ENCODE peak calls at places on chromosome 17, in seven cellular contexts. P is prostate gland, C is Peyer's patch, Z is NCI-H1417, R is non-pigmented ciliary epithelial cell, L is dorsolateral prefrontal cortex, J is left lobe of liver. N is an unnamed sample.

GRCh38 chr17:42881768-42882565 is 18.6 kb upstream of the G6PC1 start:
- DNase-seq in P (no peak), C (no peak), Z (no peak), R (no peak), L (no peak), J (no peak), N (no peak)

GRCh38 chr17:45883063-45883462 is 11.3 kb upstream of the MAPT start:
- DNase-seq in P (no peak), C (no peak), Z (no peak), R (no peak), L (no peak), J (no peak), N (no peak)

GRCh38 chr17:14805348-14805747 is 459.8 kb downstream of the PMP22 start:
- DNase-seq in P (no peak), C (no peak), Z (no peak), R (no peak), L (no peak), J (no peak), N (no peak)

GRCh38 chr17:13102477-13102876 is 84.7 kb upstream of the ELAC2 start:
- DNase-seq in P (no peak), C (no peak), Z (no peak), R (no peak), L (no peak), J (no peak), N (no peak)

GRCh38 chr17:67289174-67289876 is 44.3 kb upstream of the HELZ start:
- DNase-seq in P (peak; percentile 33), C (peak; percentile 57), Z (no peak), R (no peak), L (peak; percentile 36), J (peak; percentile 84), N (peak; percentile 54)

GRCh38 chr17:75765981-75766380 is 989 bp upstream of the GALK1 start:
- DNase-seq in P (no peak), C (no peak), Z (no peak), R (no peak), L (no peak), J (no peak), N (no peak)

GRCh38 chr17:48613862-48614694 is 1.0 kb downstream of the HOXB8 start:
- DNase-seq in P (no peak), C (no peak), Z (peak; percentile 49), R (no peak), L (no peak), J (no peak), N (no peak)

GRCh38 chr17:20206068-20206467 is 196.9 kb downstream of the SPECC1 start:
- DNase-seq in P (peak; percentile 34), C (no peak), Z (no peak), R (no peak), L (no peak), J (no peak), N (peak; percentile 32)

GRCh38 chr17:60601443-60602384 is 1.7 kb downstream of the PPM1D start:
- DNase-seq in P (peak; percentile 69), C (peak; percentile 66), Z (peak; percentile 55), R (peak; percentile 46), L (peak; percentile 54), J (peak; percentile 60), N (peak; percentile 82)

GRCh38 chr17:50181601-50182345 is 16.0 kb downstream of the SGCA start:
- DNase-seq in P (no peak), C (no peak), Z (no peak), R (no peak), L (no peak), J (no peak), N (peak; percentile 63)

GRCh38 chr17:16973760-16974540 is 2.0 kb upstream of the TNFRSF13B start:
- DNase-seq in P (no peak), C (peak; percentile 80), Z (peak; percentile 24), R (no peak), L (no peak), J (no peak), N (no peak)

GRCh38 chr17:32518856-32519768 is 32.3 kb downstream of the CDK5R1 start:
- DNase-seq in P (peak; percentile 16), C (peak; percentile 84), Z (peak; percentile 96), R (no peak), L (no peak), J (no peak), N (peak; percentile 55)

GRCh38 chr17:73069164-73069774 is 23.2 kb downstream of the SLC39A11 start:
- DNase-seq in P (no peak), C (no peak), Z (no peak), R (no peak), L (no peak), J (no peak), N (no peak)

GRCh38 chr17:28242791-28243190 is 76.2 kb upstream of the TMEM97 start:
- DNase-seq in P (no peak), C (no peak), Z (no peak), R (no peak), L (no peak), J (no peak), N (peak; percentile 18)

GRCh38 chr17:74842599-74843351 is 16.9 kb downstream of the GRIN2C start:
- DNase-seq in P (peak; percentile 35), C (peak; percentile 74), Z (no peak), R (no peak), L (no peak), J (peak; percentile 73), N (peak; percentile 55)

GRCh38 chr17:9788582-9788981 is 2.8 kb downstream of the DHRS7C start:
- DNase-seq in P (no peak), C (no peak), Z (no peak), R (no peak), L (no peak), J (no peak), N (no peak)

GRCh38 chr17:49437696-49438438 is 23.2 kb upstream of the PHB1 start:
- DNase-seq in P (no peak), C (peak; percentile 5), Z (no peak), R (no peak), L (no peak), J (no peak), N (no peak)

GRCh38 chr17:9071016-9071415 is 49.7 kb downstream of the NTN1 start:
- DNase-seq in P (no peak), C (no peak), Z (no peak), R (no peak), L (no peak), J (no peak), N (no peak)

GRCh38 chr17:79072544-79072943 is 2.1 kb upstream of the ENGASE start:
- DNase-seq in P (no peak), C (no peak), Z (no peak), R (no peak), L (no peak), J (no peak), N (no peak)

GRCh38 chr17:56289321-56289720 is 136.0 kb downstream of the ANKFN1 start:
- DNase-seq in P (no peak), C (no peak), Z (no peak), R (no peak), L (no peak), J (no peak), N (no peak)

GRCh38 chr17:30211371-30211770 is 24.1 kb downstream of the SLC6A4 start:
- DNase-seq in P (no peak), C (no peak), Z (no peak), R (no peak), L (no peak), J (no peak), N (no peak)

GRCh38 chr17:81733507-81734404 is 21.7 kb downstream of the SLC25A10 start:
- DNase-seq in P (peak; percentile 82), C (peak; percentile 89), Z (peak; percentile 67), R (no peak), L (peak; percentile 76), J (peak; percentile 85), N (peak; percentile 55)

GRCh38 chr17:17609121-17609520 is 17.6 kb upstream of the PEMT start:
- DNase-seq in P (no peak), C (no peak), Z (no peak), R (no peak), L (no peak), J (no peak), N (no peak)

GRCh38 chr17:50893183-50893993 is 27.2 kb upstream of the TOB1 start:
- DNase-seq in P (peak; percentile 86), C (peak; percentile 79), Z (no peak), R (no peak), L (peak; percentile 58), J (no peak), N (peak; percentile 9)

GRCh38 chr17:71974051-71974450 is 146.8 kb upstream of the SOX9 start:
- DNase-seq in P (no peak), C (no peak), Z (no peak), R (no peak), L (no peak), J (no peak), N (no peak)

GRCh38 chr17:78921437-78921971 is 3.7 kb downstream of the TIMP2 start:
- DNase-seq in P (no peak), C (no peak), Z (no peak), R (no peak), L (peak; percentile 68), J (no peak), N (no peak)